ENCODE peak calls at places on chromosomes 5 and 9, in four cellular contexts. D is COR-L47, E is DMS 273 treated with DMSO at 0.1 percent for 48 hours, A is iPS DF 6.9. P is an unnamed sample.

GRCh38 chr5:181114844-181115778 is 15.9 kb downstream of the OR2V1 start:
- DNase-seq in D (no peak), E (no peak), A (no peak), P (no peak)

GRCh38 chr9:124218438-124219289 is 39.1 kb upstream of the NEK6 start:
- DNase-seq in D (no peak), E (no peak), A (no peak), P (peak)

GRCh38 chr5:64587370-64587769 is 81.6 kb downstream of the RGS7BP start:
- DNase-seq in D (no peak), E (no peak), A (no peak), P (no peak)

GRCh38 chr9:98248737-98249474 is 6.5 kb downstream of the TBC1D2 start:
- DNase-seq in D (no peak), E (no peak), A (no peak), P (no peak)

GRCh38 chr9:76810377-76810957 is 46.2 kb downstream of the PCA3 start:
- DNase-seq in D (peak), E (no peak), A (peak), P (peak)

GRCh38 chr9:134320916-134321570 is 5.2 kb upstream of the RXRA start:
- DNase-seq in D (no peak), E (no peak), A (no peak), P (no peak)

GRCh38 chr9:109976328-109976702 is 196.3 kb downstream of the PALM2AKAP2 start:
- DNase-seq in D (no peak), E (no peak), A (no peak), P (no peak)

GRCh38 chr9:125486109-125486508 is 220.9 kb downstream of the MAPKAP1 start:
- DNase-seq in D (no peak), E (no peak), A (no peak), P (no peak)

GRCh38 chr5:157562111-157562581 is 13.4 kb downstream of the ADAM19 start:
- DNase-seq in D (no peak), E (no peak), A (no peak), P (no peak)

GRCh38 chr5:133240425-133241091 is 188.7 kb downstream of the HSPA4 start:
- DNase-seq in D (no peak), E (no peak), A (no peak), P (peak)

P was measured in GM10248.